ENCODE peak calls at places on chromosomes 13 and 19, in ten cellular contexts. C is H9, Y is Karpas-422, I is IMR-90, B is fibroblast of lung, F is SK-N-SH, E is GM23248, J is colonic mucosa, U is endothelial cell of umbilical vein, G is mammary epithelial cell. T is an unnamed sample. For H3K9me3, the result is how much of the 10 kb centered on the place peaks cover.

GRCh38 chr19:1952635-1953034 is 11.7 kb downstream of the CSNK1G2 start:
- DNase-seq in G (no peak), Y (no peak), B (no peak), I (no peak), E (peak), U (no peak), J (no peak), C (no peak), F (no peak), T (no peak)

GRCh38 chr19:43548706-43549105 is 15.7 kb downstream of the ZNF575 start:
- DNase-seq in U (no peak), J (no peak), F (no peak), Y (no peak), E (no peak), C (no peak), I (no peak), B (no peak), G (no peak), T (no peak)

GRCh38 chr19:45472557-45473365 is 5.0 kb downstream of the FOSB start:
- DNase-seq in I (no peak), E (peak), U (no peak), C (no peak), F (no peak), J (no peak), G (no peak), Y (no peak), B (no peak), T (peak)

GRCh38 chr13:91184244-91184926 is 163.1 kb upstream of the MIR17HG start:
- DNase-seq in F (no peak), G (no peak), U (no peak), B (peak), I (no peak), C (no peak), Y (no peak), E (peak), J (no peak), T (no peak)

GRCh38 chr19:48735031-48735615 is 5.3 kb downstream of the RASIP1 start:
- DNase-seq in F (no peak), G (no peak), Y (no peak), C (peak), E (peak), I (no peak), J (no peak), U (no peak), B (peak), T (peak)

GRCh38 chr13:73173160-73173905 is 114.5 kb downstream of the KLF5 start:
- DNase-seq in F (no peak), B (no peak), Y (no peak), J (no peak), G (no peak), E (no peak), C (no peak), U (no peak), I (no peak), T (no peak)

GRCh38 chr13:90205911-90206310 is 1141.6 kb upstream of the MIR17HG start:
- DNase-seq in G (no peak), I (no peak), B (no peak), F (no peak), E (no peak), J (no peak), Y (no peak), U (no peak), C (no peak), T (no peak)

GRCh38 chr19:32200312-32201038 is 144.9 kb upstream of the ZNF507 start:
- DNase-seq in E (no peak), I (no peak), J (no peak), F (no peak), C (no peak), B (no peak), G (no peak), Y (no peak), U (no peak), T (no peak)

GRCh38 chr19:51712461-51713081 is 11.2 kb downstream of the HAS1 start:
- DNase-seq in U (no peak), B (peak), I (peak), G (peak), F (no peak), C (peak), E (peak), Y (peak), J (no peak), T (peak)

GRCh38 chr19:39937094-39937493 is 2.7 kb upstream of the FCGBP start:
- DNase-seq in G (no peak), B (no peak), I (no peak), U (no peak), J (peak), F (no peak), E (no peak), C (no peak), Y (no peak), T (no peak)

GRCh38 chr13:42876270-42876714 is 94.9 kb downstream of the FAM216B start:
- DNase-seq in J (no peak), B (no peak), E (no peak), Y (peak), F (no peak), U (no peak), C (peak), G (peak), I (no peak), T (no peak)

GRCh38 chr13:60163525-60164471 is at the start of gene DIAPH3:
- DNase-seq in E (peak), G (peak), I (peak), B (peak), U (peak), Y (peak), F (peak), J (peak), C (peak), T (peak)

GRCh38 chr13:60162096-60162495 is 1.6 kb downstream of the DIAPH3 start:
- DNase-seq in C (no peak), U (peak), B (peak), F (no peak), G (peak), J (no peak), I (peak), E (peak), Y (no peak), T (no peak)

GRCh38 chr13:60167121-60167520 is 3.4 kb upstream of the DIAPH3 start:
- DNase-seq in J (no peak), E (no peak), C (no peak), B (no peak), G (no peak), I (no peak), Y (no peak), U (no peak), F (no peak), T (no peak)

GRCh38 chr13:60164490-60164889 is 762 bp upstream of the DIAPH3 start:
- DNase-seq in C (no peak), U (no peak), B (peak), Y (no peak), I (peak), E (peak), J (peak), F (no peak), G (no peak), T (peak)

DNA sequence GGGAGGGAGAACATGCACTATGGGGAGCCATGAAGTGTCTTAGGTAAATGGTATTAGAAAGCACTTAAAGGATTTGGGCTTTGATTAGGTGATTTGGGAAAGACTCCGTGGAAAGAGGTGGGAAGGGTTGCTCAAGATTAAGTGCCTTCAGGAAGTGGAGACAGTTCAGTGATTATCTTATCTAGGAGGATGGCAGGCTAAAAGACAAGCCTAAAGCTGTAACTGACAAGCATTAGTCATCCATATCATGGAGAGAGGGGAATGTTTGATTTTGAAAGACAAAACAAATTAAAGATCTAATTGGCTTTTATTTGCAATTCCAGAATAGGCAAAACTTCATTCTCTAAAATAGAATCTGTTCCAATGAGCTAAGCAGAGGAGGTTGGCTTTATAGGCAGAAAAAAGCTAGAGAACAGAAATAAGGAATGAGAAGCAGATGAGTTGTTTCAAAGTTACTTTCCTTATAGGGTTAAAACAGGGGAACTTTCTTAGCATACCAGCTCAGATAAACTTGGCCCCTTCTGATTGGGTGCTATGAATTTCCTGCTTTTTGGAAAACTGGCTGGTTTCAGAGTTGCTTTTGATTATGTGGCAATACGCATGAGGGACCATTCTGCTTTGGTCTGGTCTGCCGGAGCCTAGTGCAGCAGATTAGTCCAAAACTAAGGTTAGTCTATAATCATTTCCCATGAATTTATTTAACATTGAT is 1.8 kb upstream of the DIAPH3 start:
- DNase-seq in I (peak), B (peak), E (no peak), G (no peak), F (no peak), J (no peak), Y (no peak), U (no peak), C (no peak), T (no peak)
- H3K27ac ChIP-seq in I (peak), B (no peak), E (no peak), G (no peak), F (no peak), J (no peak), Y (no peak), U (no peak), C (peak), T (no peak)

GRCh38 chr19:33988601-33989000 is 183.7 kb upstream of the LSM14A start:
- DNase-seq in I (peak), B (no peak), J (no peak), F (no peak), G (no peak), E (peak), U (no peak), Y (no peak), C (no peak), T (peak)
- H3K9me3 ChIP-seq in I (under half), B (under half), J (under half), F (under half), G (under half), E (under half), U (under half), Y (under half), C (under half), T (under half)

GRCh38 chr13:113724780-113725315 is 34.2 kb upstream of the TMEM255B start:
- DNase-seq in Y (peak), C (peak), J (peak), G (peak), F (peak), B (peak), E (peak), I (peak), U (peak), T (peak)
- H3K9ac ChIP-seq in Y (no peak), C (no peak), J (peak), G (no peak), F (no peak), B (no peak), E (no peak), I (no peak), U (no peak), T (no peak)

DNA sequence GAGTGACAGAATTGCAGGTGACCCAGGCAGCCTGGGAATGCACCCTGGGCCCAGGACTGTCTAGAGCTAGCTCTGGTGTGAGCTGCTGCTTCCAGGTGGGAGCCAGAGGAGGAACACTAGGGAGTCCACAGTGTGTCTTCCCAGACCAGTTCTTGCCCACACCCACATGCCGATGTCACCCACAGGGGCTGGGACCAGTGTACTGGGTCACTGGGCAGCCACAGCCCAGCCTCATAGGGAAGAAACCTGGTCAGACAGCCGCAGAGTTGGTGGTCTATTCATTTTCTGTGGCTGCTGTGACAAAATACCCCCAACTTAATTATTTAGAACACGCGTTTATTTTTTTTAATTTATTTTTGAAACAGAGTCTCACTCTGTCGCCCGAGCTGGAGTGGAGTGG is 3.1 kb downstream of the RNF225 start:
- DNase-seq in G (no peak), B (no peak), I (no peak), C (no peak), F (no peak), U (no peak), J (no peak), E (no peak), Y (no peak), T (no peak)
- H3K27ac ChIP-seq in G (no peak), B (no peak), I (no peak), C (no peak), F (no peak), U (no peak), J (no peak), E (no peak), Y (no peak), T (no peak)

GRCh38 chr19:36997843-36998235 is 80.4 kb upstream of the ZNF420 start:
- DNase-seq in J (no peak), E (no peak), C (no peak), G (no peak), B (no peak), U (no peak), I (no peak), F (no peak), Y (no peak), T (no peak)

GRCh38 chr19:36999313-36999712 is 78.9 kb upstream of the ZNF420 start:
- DNase-seq in J (no peak), Y (no peak), E (no peak), C (no peak), F (no peak), I (no peak), B (no peak), G (no peak), U (no peak), T (no peak)

DNA sequence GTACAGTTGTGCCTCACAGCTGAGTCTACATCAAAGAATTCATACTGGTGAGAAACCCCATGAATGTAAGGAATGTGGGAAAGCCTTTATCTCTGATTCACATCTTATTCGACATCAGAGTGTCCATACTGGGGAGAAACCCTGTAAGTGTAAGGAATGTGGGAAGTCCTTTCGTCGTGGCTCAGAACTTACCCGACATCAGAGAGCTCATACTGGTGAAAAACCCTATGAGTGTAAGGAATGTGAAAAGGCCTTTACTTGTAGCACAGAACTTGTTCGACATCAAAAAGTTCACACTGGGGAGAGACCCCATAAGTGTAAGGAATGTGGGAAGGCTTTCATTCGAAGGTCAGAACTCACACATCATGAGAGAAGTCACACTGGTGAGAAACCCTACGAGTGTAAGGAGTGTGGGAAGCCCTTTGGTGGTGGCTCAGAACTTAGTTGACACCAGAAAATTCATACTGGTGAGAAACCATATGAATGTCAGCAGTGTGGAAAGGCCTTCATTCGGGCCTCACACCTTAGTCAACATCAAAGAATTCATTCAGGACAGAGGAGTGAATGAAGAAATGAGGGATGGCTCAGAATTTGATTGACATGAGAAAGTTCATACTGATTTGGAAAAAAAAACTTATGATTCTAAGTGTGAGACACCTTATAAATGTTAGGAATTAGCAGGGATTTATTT is 80.9 kb upstream of the ZNF420 start:
- DNase-seq in G (no peak), Y (no peak), B (no peak), C (no peak), E (no peak), U (no peak), I (no peak), F (no peak), J (no peak), T (no peak)
- H3K9me3 ChIP-seq in G (under half), Y (under half), B (under half), C (under half), E (under half), U (under half), I (under half), F (under half), J (under half), T (under half)

DNA sequence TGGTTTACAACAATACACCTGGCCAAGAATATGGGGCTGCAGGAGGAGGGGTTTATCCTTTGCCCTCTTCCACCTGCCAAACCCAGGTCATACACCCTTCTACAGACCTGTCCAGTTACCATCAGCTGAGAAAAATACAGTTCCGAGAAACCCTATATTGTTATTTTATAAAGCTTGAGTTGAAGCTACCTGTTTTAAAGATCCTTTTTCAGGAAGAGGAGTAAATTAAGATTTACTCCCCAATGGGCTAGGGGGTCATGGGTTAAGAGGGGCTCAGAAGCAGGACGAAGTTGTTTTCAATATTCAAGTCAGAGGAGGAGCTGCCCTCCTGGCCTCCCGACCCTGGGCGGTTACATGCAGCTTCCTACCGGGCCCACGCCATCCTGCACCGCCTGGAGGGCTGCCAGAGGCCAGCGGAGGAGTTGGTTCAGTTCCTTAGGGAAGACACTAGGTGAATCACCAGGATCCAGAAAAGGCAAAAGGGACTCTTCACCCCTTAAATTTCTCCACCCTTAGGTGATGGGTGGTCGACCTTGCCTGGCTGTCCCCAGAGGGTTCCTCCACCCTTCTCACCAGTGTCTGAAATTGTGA is 1.3 kb downstream of the GJB2 start:
- DNase-seq in J (peak), C (no peak), U (no peak), G (no peak), E (no peak), F (no peak), B (no peak), I (no peak), Y (no peak), T (no peak)
- H3K9ac ChIP-seq in J (peak), C (no peak), U (no peak), G (peak), E (no peak), F (no peak), B (no peak), I (no peak), Y (no peak), T (no peak)

DNA sequence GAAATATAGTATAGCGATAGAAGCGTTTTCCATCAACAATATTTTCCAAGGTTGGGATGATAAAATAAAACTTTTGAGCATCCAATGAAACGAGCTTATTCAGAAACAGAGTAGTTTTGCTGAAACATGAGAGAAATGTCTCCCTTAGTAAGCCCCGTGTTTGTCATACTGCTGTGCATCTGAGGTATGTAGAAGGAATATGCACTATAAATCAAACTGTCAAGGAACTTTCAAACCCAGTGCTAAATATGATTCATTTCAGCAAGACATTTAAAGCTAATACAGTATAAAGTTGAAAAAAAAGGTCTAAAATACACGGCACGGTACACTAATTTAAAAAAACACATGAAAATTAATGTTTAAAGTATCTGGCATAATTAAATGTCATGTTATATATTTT is 546.2 kb downstream of the SLITRK5 start:
- DNase-seq in U (no peak), G (no peak), B (peak), E (no peak), I (no peak), J (no peak), Y (no peak), C (no peak), F (no peak), T (no peak)
- H3K27ac ChIP-seq in U (no peak), G (no peak), B (no peak), E (no peak), I (no peak), J (no peak), Y (no peak), C (no peak), F (no peak), T (no peak)

GRCh38 chr13:98740131-98740530 is 12.3 kb downstream of the SLC15A1 start:
- DNase-seq in C (no peak), G (no peak), B (no peak), F (no peak), U (no peak), J (no peak), I (no peak), Y (no peak), E (no peak), T (no peak)

GRCh38 chr13:98743377-98743776 is 9.1 kb downstream of the SLC15A1 start:
- DNase-seq in B (no peak), C (no peak), E (no peak), G (no peak), F (no peak), J (no peak), Y (no peak), U (no peak), I (no peak), T (no peak)

GRCh38 chr13:98739023-98739422 is 13.4 kb downstream of the SLC15A1 start:
- DNase-seq in E (no peak), G (no peak), C (no peak), B (no peak), J (no peak), F (no peak), Y (no peak), U (no peak), I (no peak), T (no peak)

GRCh38 chr13:98742961-98743360 is 9.5 kb downstream of the SLC15A1 start:
- DNase-seq in E (no peak), I (no peak), G (no peak), U (no peak), C (no peak), J (no peak), Y (no peak), B (no peak), F (no peak), T (no peak)

DNA sequence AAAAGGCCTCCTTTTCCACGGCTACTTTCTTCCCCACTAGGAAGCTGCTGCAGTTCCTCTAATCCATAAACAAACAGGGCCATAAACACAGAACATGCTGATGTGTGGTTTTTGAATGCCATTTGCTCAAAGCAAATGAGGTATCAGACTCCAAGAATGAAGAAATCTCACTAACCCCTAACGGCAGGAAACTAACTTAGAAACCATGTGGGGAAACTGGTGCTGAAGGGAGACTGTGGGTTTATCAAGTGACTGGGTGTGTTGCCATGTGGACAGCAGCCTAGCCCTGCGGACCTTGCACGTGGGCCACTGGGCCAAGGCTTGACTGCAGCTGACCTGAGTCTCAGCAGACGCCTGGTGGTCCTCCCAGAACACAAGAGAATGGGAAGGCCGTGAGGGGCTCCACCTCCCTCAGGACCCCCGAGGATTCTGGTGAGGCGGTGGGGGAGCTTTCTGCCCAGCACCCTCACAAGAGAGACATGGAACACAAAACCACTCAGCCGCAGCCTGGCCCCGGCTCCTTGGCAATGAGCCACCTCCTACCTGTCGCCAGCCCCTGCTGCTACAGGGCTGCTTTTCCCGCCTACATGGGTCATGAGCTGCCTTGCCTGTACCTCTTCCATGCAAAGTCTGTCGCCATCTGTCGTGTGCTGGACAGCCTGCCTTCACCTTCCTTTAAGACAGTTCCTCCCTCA is 10.6 kb downstream of the SLC15A1 start:
- DNase-seq in J (no peak), I (no peak), B (no peak), F (no peak), C (no peak), E (peak), Y (no peak), G (no peak), U (no peak), T (no peak)
- H3K9me3 ChIP-seq in J (under half), I (under half), B (under half), F (under half), C (under half), E (under half), Y (under half), G (under half), U (under half), T (under half)

GRCh38 chr19:11092181-11092538 is 2.9 kb downstream of the LDLR start:
- DNase-seq in E (peak), G (peak), C (no peak), Y (no peak), J (no peak), B (peak), F (no peak), U (peak), I (peak), T (no peak)
- H3K9ac ChIP-seq in E (peak), G (peak), C (no peak), Y (no peak), J (peak), B (peak), F (peak), U (peak), I (peak), T (no peak)

GRCh38 chr19:41548047-41548446 is 27.9 kb upstream of the CEACAM21 start:
- DNase-seq in I (no peak), G (no peak), E (no peak), J (no peak), U (no peak), C (no peak), Y (no peak), B (no peak), F (no peak), T (no peak)
- H3K27ac ChIP-seq in I (no peak), G (no peak), E (no peak), J (no peak), U (peak), C (no peak), Y (no peak), B (no peak), F (no peak), T (no peak)